ENCODE peak calls at places on chromosome X, in eight cellular contexts. X is heart left ventricle, F is adrenal gland, W is lung, B is ovary, V is breast epithelium, N is heart right ventricle, G is mammary epithelial cell. P is an unnamed sample.

GRCh38 chrX:154436597-154437397 is at the start of gene GDI1:
- DNase-seq in X (peak; percentile 61), F (no peak), W (peak; percentile 51), N (peak; percentile 65), G (no peak), B (peak; percentile 72), V (no peak), P (peak; percentile 68)

GRCh38 chrX:63250253-63250868 is 100.8 kb downstream of the SPIN4 start:
- DNase-seq in G (peak; percentile 65), N (no peak), F (peak; percentile 60), V (no peak), W (peak; percentile 74), B (no peak), X (peak; percentile 26), P (peak; percentile 21)

GRCh38 chrX:23811135-23811781 is 28.3 kb downstream of the SAT1 start:
- DNase-seq in W (no peak), N (no peak), X (no peak), B (no peak), V (no peak), F (peak; percentile 52), G (peak; percentile 34), P (no peak)

GRCh38 chrX:397575-397974 is 10.9 kb upstream of the PPP2R3B start:
- DNase-seq in W (no peak), G (no peak), B (peak; percentile 44), F (peak; percentile 75), X (peak; percentile 70), N (peak; percentile 57), V (no peak), P (no peak)

GRCh38 chrX:148051973-148052372 is 70.8 kb downstream of the FMR1NB start:
- DNase-seq in F (no peak), X (no peak), N (no peak), G (no peak), B (no peak), V (no peak), W (no peak), P (no peak)

GRCh38 chrX:57528670-57529255 is 63.0 kb upstream of the ZXDB start:
- DNase-seq in V (no peak), X (no peak), W (no peak), N (no peak), B (no peak), G (peak; percentile 9), F (no peak), P (no peak)

GRCh38 chrX:73758253-73758652 is 195.3 kb downstream of the CHIC1 start:
- DNase-seq in F (no peak), B (no peak), V (no peak), G (peak; percentile 1), N (no peak), X (no peak), W (no peak), P (no peak)

GRCh38 chrX:44970709-44971108 is 97.7 kb downstream of the KDM6A start:
- DNase-seq in N (no peak), G (no peak), F (no peak), X (no peak), B (no peak), V (no peak), W (no peak), P (no peak)

GRCh38 chrX:80335062-80335830 is 85.0 kb upstream of the TENT5D start:
- DNase-seq in X (peak; percentile 29), N (peak; percentile 30), V (peak; percentile 58), B (peak; percentile 74), F (peak; percentile 83), W (peak; percentile 47), G (peak; percentile 37), P (no peak)

GRCh38 chrX:9829308-9830267 is 43.4 kb downstream of the SHROOM2 start:
- DNase-seq in V (no peak), F (no peak), N (no peak), G (peak; percentile 92), B (no peak), W (no peak), X (no peak), P (no peak)

GRCh38 chrX:48569958-48570357 is 4.3 kb upstream of the RBM3 start:
- DNase-seq in V (no peak), B (no peak), X (no peak), F (no peak), N (no peak), W (no peak), G (peak; percentile 36), P (no peak)

GRCh38 chrX:41716217-41716616 is 7.8 kb upstream of the GPR82 start:
- DNase-seq in N (no peak), B (no peak), G (no peak), X (no peak), V (no peak), F (no peak), W (no peak), P (no peak)

GRCh38 chrX:106952089-106952488 is 31.9 kb downstream of the CLDN2 start:
- DNase-seq in B (no peak), F (no peak), N (no peak), V (no peak), X (no peak), G (no peak), W (no peak), P (no peak)
- H3K4me1 ChIP-seq in B (no peaks in the 10 kb centered on the region), F (no peaks in the 10 kb centered on the region), N (no peaks in the 10 kb centered on the region), V (no peaks in the 10 kb centered on the region), X (no peaks in the 10 kb centered on the region), G (no peaks in the 10 kb centered on the region), W (no peaks in the 10 kb centered on the region), P (no peaks in the 10 kb centered on the region)

DNA sequence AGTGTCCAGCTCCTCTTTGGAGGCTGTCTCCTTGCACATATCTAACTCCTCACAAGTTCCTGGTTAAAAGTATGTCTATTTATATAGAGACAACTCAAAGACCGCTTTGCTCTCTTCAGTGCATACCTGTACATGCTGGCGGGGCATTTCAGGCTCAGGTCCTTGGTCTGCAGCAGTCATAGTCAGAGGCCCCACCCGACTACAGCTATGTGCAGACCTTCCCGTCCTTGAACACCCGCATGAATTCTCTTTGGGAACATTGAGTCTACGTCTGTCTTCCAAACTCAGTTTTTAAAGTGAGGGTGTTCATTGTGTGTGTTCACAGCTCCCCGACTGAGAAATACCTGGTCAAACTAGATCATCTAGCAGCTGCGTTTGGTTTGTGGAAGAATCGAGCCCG is 4.2 kb downstream of the BCOR start:
- DNase-seq in V (no peak), W (no peak), B (no peak), G (no peak), N (no peak), F (no peak), X (no peak), P (no peak)
- H3K4me3 ChIP-seq in V (no peak overlapping the region), W (no peak overlapping the region), B (no peak overlapping the region), G (no peak overlapping the region), N (peak overlapping the region; percentile 88), F (no peak overlapping the region), X (peak overlapping the region; percentile 74), P (peak overlapping the region; percentile 37)

DNA sequence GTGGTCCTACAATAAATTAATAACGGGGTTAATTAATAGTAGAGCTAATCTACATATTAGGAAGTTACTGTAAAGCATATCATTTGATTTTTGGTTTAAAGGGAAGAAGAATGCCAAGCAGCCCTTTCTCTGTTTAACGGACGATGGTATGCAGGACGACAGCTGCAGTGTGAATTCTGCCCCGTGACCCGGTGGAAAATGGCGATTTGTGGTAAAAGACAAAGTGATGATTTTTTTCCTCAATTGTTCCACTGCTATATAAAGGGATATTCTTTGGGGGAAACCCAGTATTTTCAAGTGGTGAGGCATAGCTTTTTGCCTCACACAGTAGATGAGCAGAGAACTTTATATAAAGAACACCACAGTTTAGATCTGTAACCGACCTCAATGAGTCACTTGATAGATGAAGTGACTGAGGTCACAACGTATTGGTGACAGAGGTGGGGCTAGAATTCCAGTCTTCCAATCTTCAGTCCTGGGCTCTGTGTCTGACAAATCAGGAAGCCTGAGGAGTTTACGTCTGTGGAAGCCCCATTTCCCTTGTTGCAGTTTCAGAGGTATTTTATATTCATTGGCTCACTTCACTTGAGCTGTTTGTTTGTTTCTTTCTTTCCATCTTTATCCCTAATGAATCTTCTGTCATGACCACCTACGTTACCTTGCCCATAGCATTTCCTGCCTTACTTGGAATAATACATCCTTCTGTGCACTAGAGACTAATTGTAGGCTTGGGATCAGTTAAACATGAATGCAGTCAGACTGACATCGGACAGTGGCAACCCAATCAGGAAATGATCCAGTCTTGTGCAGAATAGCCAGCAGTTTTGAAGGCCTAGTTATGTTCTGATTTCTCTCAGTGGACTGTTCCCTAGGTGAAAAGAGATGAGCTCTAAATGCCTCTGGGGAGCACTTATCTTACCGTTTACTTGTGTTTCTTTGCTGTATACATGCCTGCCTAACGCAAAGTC is 30.1 kb downstream of the ZRSR2 start:
- DNase-seq in N (no peak), F (no peak), W (no peak), X (no peak), G (no peak), V (no peak), B (no peak), P (no peak)
- H3K36me3 ChIP-seq in N (peaks cover 65% of the 10 kb centered on the region), F (peaks cover 35% of the 10 kb centered on the region), W (peaks cover 25% of the 10 kb centered on the region), X (peaks cover 91% of the 10 kb centered on the region), G (peaks cover 24% of the 10 kb centered on the region), V (no peaks in the 10 kb centered on the region), B (no peaks in the 10 kb centered on the region), P (peaks cover 19% of the 10 kb centered on the region)

DNA sequence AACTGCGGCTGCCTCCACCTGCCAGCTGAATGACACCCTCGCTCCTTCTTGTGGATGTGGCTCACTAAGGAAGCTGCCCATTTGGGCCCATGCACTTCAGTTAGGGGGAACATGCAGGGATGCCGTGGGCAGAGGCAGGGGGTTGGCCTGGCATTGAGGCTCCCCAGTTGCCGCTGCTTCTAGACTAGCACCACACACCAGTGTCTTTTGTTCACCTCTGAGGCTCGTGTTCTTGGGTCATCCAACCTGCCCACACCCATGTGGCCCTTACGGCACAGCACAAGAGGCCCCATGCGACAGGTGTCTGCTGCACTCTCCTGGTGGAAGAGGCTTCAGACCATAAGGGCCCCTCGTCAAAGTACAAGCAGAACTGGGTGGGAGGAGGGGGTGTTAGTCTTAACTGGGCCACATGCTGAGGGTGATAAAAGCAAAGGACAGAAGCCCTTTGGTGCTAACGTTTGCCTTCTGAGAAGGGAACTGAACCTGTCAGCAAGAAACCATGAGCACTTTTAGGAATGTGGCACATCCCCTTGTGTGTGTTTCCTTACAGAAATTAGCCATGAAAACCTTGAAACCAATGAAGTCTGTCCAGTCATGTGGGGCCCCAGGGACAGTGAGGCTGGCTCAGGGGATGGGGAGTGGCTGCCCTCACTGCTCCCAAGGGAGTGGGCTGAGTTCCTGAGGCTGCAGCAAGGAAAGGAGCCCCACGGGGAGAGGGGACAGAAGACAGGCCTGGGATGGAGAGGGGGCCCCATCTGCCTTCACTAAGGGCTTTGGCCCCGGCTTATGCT is 39.2 kb downstream of the MAP7D3 start:
- DNase-seq in G (no peak), V (no peak), F (no peak), W (no peak), B (no peak), X (peak; percentile 45), N (no peak), P (no peak)
- H3K4me1 ChIP-seq in G (peaks cover 17% of the 10 kb centered on the region), V (no peaks in the 10 kb centered on the region), F (no peaks in the 10 kb centered on the region), W (no peaks in the 10 kb centered on the region), B (no peaks in the 10 kb centered on the region), X (no peaks in the 10 kb centered on the region), N (peaks cover 3% of the 10 kb centered on the region), P (no peaks in the 10 kb centered on the region)

P was measured in CD8-positive, alpha-beta memory T cell.